ENCODE peak calls at places on chromosomes 5 and 9, in four cellular contexts. C is kidney glomerular epithelial cell, P is heart right ventricle, K is cardiac fibroblast. R is an unnamed sample.

GRCh38 chr5:149708981-149709594 is 21.0 kb upstream of the PPARGC1B start:
- DNase-seq in C (no peak), P (no peak), K (no peak), R (no peak)

GRCh38 chr9:120538339-120538738 is 41.6 kb downstream of the CDK5RAP2 start:
- DNase-seq in C (no peak), P (no peak), K (peak), R (no peak)

GRCh38 chr9:127919253-127919815 is 2.5 kb upstream of the ST6GALNAC4 start:
- DNase-seq in C (peak), P (peak), K (peak), R (peak)

GRCh38 chr5:151286246-151286645 is 17.3 kb downstream of the SLC36A3 start:
- DNase-seq in C (no peak), P (no peak), K (no peak), R (no peak)

GRCh38 chr9:38061326-38061947 is 7.6 kb downstream of the SHB start:
- DNase-seq in C (no peak), P (no peak), K (no peak), R (no peak)

GRCh38 chr5:147303976-147304375 is 69.2 kb downstream of the STK32A start:
- DNase-seq in C (peak), P (no peak), K (peak), R (no peak)

GRCh38 chr9:68979538-68980314 is 34.2 kb downstream of the PRKACG start:
- DNase-seq in C (no peak), P (peak), K (no peak), R (peak)

GRCh38 chr5:135456238-135457099 is 4.3 kb upstream of the TIFAB start:
- DNase-seq in C (peak), P (no peak), K (peak), R (no peak)

GRCh38 chr5:82332064-82332855 is 54.1 kb upstream of the RPS23 start:
- DNase-seq in C (no peak), P (no peak), K (no peak), R (no peak)

GRCh38 chr5:60843693-60844428 is at the start of gene ELOVL7:
- DNase-seq in C (peak), P (peak), K (no peak), R (no peak)

GRCh38 chr5:6780802-6781391 is 67.7 kb downstream of the TENT4A start:
- DNase-seq in C (no peak), P (no peak), K (peak), R (no peak)

GRCh38 chr5:152686931-152687330 is 281.9 kb upstream of the NMUR2 start:
- DNase-seq in C (no peak), P (no peak), K (no peak), R (no peak)

GRCh38 chr5:179624841-179625271 is 1.4 kb upstream of the HNRNPH1 start:
- DNase-seq in C (no peak), P (no peak), K (no peak), R (no peak)

GRCh38 chr9:127904888-127905728 is 5.7 kb upstream of the ST6GALNAC6 start:
- DNase-seq in C (no peak), P (no peak), K (no peak), R (no peak)

GRCh38 chr5:131677115-131677514 is 42.1 kb upstream of the RAPGEF6 start:
- DNase-seq in C (peak), P (no peak), K (peak), R (no peak)

GRCh38 chr5:142686210-142686734 is 382 bp upstream of the FGF1 start:
- DNase-seq in C (no peak), P (no peak), K (peak), R (no peak)

GRCh38 chr5:5386329-5386728 is 36.1 kb upstream of the ICE1 start:
- DNase-seq in C (no peak), P (no peak), K (no peak), R (no peak)

GRCh38 chr9:19999491-20000057 is 210.7 kb upstream of the SLC24A2 start:
- DNase-seq in C (peak), P (no peak), K (peak), R (no peak)

GRCh38 chr9:108650826-108651225 is 205.0 kb downstream of the ACTL7B start:
- DNase-seq in C (no peak), P (no peak), K (no peak), R (no peak)

GRCh38 chr5:52738095-52738506 is 49.6 kb upstream of the ITGA1 start:
- DNase-seq in C (no peak), P (no peak), K (no peak), R (no peak)

R was measured in heart left ventricle.